ENCODE peak calls at places on chromosomes 4 and X, in ten cellular contexts. U is SK-N-SH, K is K562, F is endothelial cell of umbilical vein, N is HCT116, L is prostate gland, P is spleen, O is transverse colon, V is stomach, W is suprapubic skin. C is an unnamed sample.

GRCh38 chrX:31036895-31037294 is 34.9 kb downstream of the FTHL17 start:
- DNase-seq in O (peak; percentile 30), L (peak; percentile 3), W (no peak), K (peak; percentile 36), P (no peak), U (peak; percentile 34), V (peak; percentile 57), N (peak; percentile 6), F (peak; percentile 31), C (no peak)

GRCh38 chr4:55768291-55768690 is 51.3 kb upstream of the EXOC1L start:
- DNase-seq in U (no peak), V (no peak), O (no peak), N (no peak), P (no peak), W (no peak), K (no peak), F (peak; percentile 57), L (no peak), C (no peak)

GRCh38 chrX:83469551-83469950 is 38.5 kb upstream of the POU3F4 start:
- DNase-seq in W (no peak), O (peak; percentile 9), P (no peak), K (peak; percentile 2), L (no peak), N (no peak), F (no peak), V (peak; percentile 25), U (peak; percentile 15), C (no peak)

GRCh38 chr4:52051615-52052474 is 741 bp downstream of the SPATA18 start:
- DNase-seq in W (no peak), K (no peak), P (peak; percentile 80), L (peak; percentile 88), F (peak; percentile 90), N (no peak), V (peak; percentile 82), O (peak; percentile 82), U (peak; percentile 75), C (peak; percentile 80)

GRCh38 chr4:6338175-6338950 is 68.7 kb downstream of the WFS1 start:
- DNase-seq in K (no peak), F (no peak), U (no peak), L (no peak), O (no peak), P (peak; percentile 66), V (no peak), W (no peak), N (no peak), C (no peak)

GRCh38 chrX:134670241-134670811 is 12.1 kb upstream of the PLAC1 start:
- DNase-seq in P (no peak), K (no peak), O (no peak), U (no peak), N (no peak), W (no peak), V (peak; percentile 48), F (peak; percentile 29), L (no peak), C (no peak)

GRCh38 chr4:173652283-173652931 is 122.4 kb upstream of the HAND2 start:
- DNase-seq in U (no peak), K (no peak), L (no peak), V (no peak), N (no peak), P (no peak), F (no peak), O (no peak), W (no peak), C (peak; percentile 69)

GRCh38 chrX:120446503-120446902 is 22.6 kb downstream of the LAMP2 start:
- DNase-seq in W (no peak), N (no peak), P (no peak), K (no peak), O (no peak), F (peak; percentile 32), L (peak; percentile 37), U (no peak), V (no peak), C (no peak)

GRCh38 chr4:114263233-114263632 is 283.8 kb upstream of the ARSJ start:
- DNase-seq in O (no peak), K (no peak), V (no peak), N (no peak), U (no peak), W (no peak), F (peak; percentile 39), L (no peak), P (no peak), C (no peak)

GRCh38 chr4:98318521-98318920 is 57.3 kb downstream of the RAP1GDS1 start:
- DNase-seq in K (no peak), L (no peak), F (no peak), V (no peak), W (no peak), N (no peak), O (no peak), U (no peak), P (no peak), C (no peak)

GRCh38 chr4:102696763-102697162 is 64.0 kb downstream of the MANBA start:
- DNase-seq in F (no peak), W (no peak), L (no peak), V (no peak), K (no peak), U (no peak), O (no peak), N (no peak), P (no peak), C (no peak)

GRCh38 chrX:133177202-133177601 is 41.0 kb downstream of the TFDP3 start:
- DNase-seq in W (no peak), O (no peak), K (no peak), U (no peak), L (no peak), F (no peak), P (no peak), V (no peak), N (no peak), C (no peak)

GRCh38 chrX:55026143-55026542 is 4.6 kb downstream of the ALAS2 start:
- DNase-seq in K (no peak), N (no peak), O (no peak), W (no peak), P (no peak), F (no peak), V (no peak), U (no peak), L (no peak), C (no peak)

GRCh38 chr4:39502034-39502658 is 25.1 kb downstream of the UGDH start:
- DNase-seq in K (no peak), V (no peak), W (no peak), L (no peak), F (peak; percentile 13), O (no peak), N (no peak), U (no peak), P (no peak), C (no peak)

GRCh38 chr4:186628058-186628711 is 72.8 kb upstream of the MTNR1A start:
- DNase-seq in P (no peak), W (no peak), U (no peak), V (no peak), L (no peak), O (no peak), F (no peak), N (no peak), K (no peak), C (no peak)

GRCh38 chrX:85244411-85245210 is 820 bp downstream of the ZNF711 start:
- DNase-seq in F (peak; percentile 30), L (peak; percentile 3), U (peak; percentile 60), N (no peak), O (no peak), V (no peak), P (peak; percentile 61), K (peak; percentile 4), W (no peak), C (no peak)

DNA sequence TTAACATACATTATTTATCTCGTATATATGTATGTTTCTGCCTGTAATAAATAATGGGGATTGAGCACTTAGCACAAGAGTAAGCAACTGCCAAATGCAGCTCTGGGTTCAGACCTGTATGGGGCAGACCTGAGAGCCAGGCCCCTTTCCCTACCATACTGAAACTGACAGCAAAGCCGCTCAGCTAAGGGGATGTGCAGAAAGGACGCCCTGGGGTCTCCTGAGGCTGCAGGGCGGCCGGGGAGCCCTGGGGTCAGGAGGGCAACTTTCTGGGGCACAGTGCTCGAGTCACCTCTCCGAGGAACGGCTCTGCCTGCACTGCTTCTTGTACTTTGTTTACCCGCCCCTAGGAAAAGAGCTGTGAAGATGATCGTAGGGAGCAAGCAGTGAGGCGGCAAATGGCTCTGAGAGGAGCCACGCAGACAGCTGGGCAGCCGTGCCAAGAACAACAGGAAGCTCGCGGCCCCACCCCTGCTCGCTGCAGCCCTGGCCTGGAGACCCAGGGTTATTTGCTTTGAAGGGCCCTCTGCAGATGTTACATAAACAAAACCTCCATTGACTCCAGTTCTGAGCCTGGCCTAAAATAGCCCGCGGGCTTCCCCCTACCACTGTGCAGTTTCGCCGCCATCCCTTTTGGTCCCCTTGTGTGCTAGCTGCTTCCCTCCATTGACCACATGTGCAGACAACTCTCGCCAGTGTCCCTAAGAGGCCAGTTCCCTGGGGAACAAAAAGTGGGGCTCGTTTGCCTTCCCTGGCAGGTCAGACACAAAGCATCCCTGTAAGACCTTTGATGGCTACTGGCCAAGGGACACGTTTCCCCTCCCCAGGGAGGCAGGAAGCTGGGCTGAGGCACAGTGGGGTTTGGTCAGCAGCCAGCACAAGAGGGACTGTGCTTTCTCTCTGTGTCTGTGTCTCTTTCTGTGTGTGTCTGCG is 111.3 kb upstream of the LNX1 start:
- DNase-seq in K (no peak), V (peak; percentile 70), O (peak; percentile 82), F (peak; percentile 71), L (peak; percentile 70), P (peak; percentile 88), N (no peak), U (peak; percentile 84), W (peak; percentile 88), C (peak; percentile 89)
- TF ChIP-seq POLR2AphosphoS5 in K (no peak), V (no peak), O (no peak), F (peak; percentile 73), L (peak; percentile 35), P (peak; percentile 86), N (no peak), U (peak; percentile 7), W (no peak), C (no peak)

GRCh38 chr4:122577189-122577553 is 43.7 kb downstream of the IL21 start:
- DNase-seq in V (no peak), N (no peak), L (no peak), W (no peak), O (no peak), U (no peak), P (no peak), K (no peak), F (no peak), C (no peak)
- TF ChIP-seq CTCF in V (no peak), N (no peak), L (no peak), W (no peak), O (no peak), U (no peak), P (no peak), K (no peak), F (no peak), C (no peak)

DNA sequence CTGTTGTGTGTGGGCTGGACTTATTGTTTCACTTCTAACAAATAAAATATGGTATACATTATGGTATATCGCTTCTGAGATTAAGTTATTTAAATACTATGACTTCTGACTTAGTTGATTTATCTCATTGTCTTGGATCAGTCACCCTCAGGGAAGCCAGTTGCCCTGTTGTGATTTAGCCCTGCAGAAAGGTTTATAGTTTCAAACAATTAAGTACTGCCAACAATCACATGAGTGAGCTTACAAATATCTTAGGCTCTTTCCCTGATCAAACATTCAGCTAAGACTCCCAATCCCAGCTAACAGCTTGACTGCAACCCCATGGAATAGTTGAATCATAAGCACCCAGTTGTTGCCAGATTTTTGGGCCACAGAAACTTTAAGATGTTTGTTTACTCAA is 85.4 kb downstream of the MAGEC1 start:
- DNase-seq in V (no peak), K (no peak), O (no peak), F (no peak), U (no peak), L (no peak), W (no peak), P (no peak), N (no peak), C (no peak)
- H3K27ac ChIP-seq in V (no peak overlapping the region), K (no peak overlapping the region), O (no peak overlapping the region), F (no peak overlapping the region), U (peak overlapping the region; percentile 54), L (no peak overlapping the region), W (no peak overlapping the region), P (no peak overlapping the region), N (no peak overlapping the region), C (no peak overlapping the region)

GRCh38 chr4:30667919-30668318 is 52.2 kb upstream of the PCDH7 start:
- DNase-seq in V (no peak), P (no peak), N (no peak), W (no peak), U (no peak), K (no peak), L (no peak), O (no peak), F (no peak), C (no peak)
- TF ChIP-seq POLR2AphosphoS5 in V (no peak), P (no peak), N (no peak), W (no peak), U (no peak), K (no peak), L (no peak), O (no peak), F (no peak), C (no peak)